ENCODE peak calls at places on chromosome 16, in four cellular contexts. H is ascending aorta, M is breast epithelium, Q is brain microvascular endothelial cell. L is an unnamed sample. For H3K27me3, the result is how much of the 10 kb centered on the place peaks cover.

GRCh38 chr16:78973041-78973440 is 627.5 kb downstream of the MAF start:
- DNase-seq in H (no peak), M (no peak), Q (no peak), L (no peak)

GRCh38 chr16:88387941-88388627 is 5.3 kb downstream of the ZNF469 start:
- DNase-seq in H (no peak), M (peak), Q (no peak), L (no peak)

GRCh38 chr16:57134982-57135381 is 42.6 kb downstream of the CPNE2 start:
- DNase-seq in H (no peak), M (no peak), Q (no peak), L (no peak)

GRCh38 chr16:19359556-19359955 is 58.1 kb upstream of the TMC5 start:
- DNase-seq in H (no peak), M (no peak), Q (no peak), L (no peak)

GRCh38 chr16:56288019-56288418 is 96.7 kb downstream of the GNAO1 start:
- DNase-seq in H (no peak), M (no peak), Q (no peak), L (no peak)

GRCh38 chr16:35689764-35690163 is 2230.4 kb downstream of the TP53TG3F start:
- DNase-seq in H (no peak), M (no peak), Q (no peak), L (no peak)

GRCh38 chr16:16021988-16022682 is 72.7 kb downstream of the ABCC1 start:
- DNase-seq in H (peak), M (peak), Q (peak), L (peak)

GRCh38 chr16:10827691-10828341 is 9.2 kb upstream of the TVP23A start:
- DNase-seq in H (peak), M (peak), Q (peak), L (peak)

GRCh38 chr16:82344157-82344556 is 174.1 kb upstream of the MPHOSPH6 start:
- DNase-seq in H (no peak), M (no peak), Q (no peak), L (no peak)

GRCh38 chr16:874366-875181 is 74.0 kb upstream of the GNG13 start:
- DNase-seq in H (no peak), M (no peak), Q (no peak), L (no peak)

GRCh38 chr16:30757316-30757715 is 4.5 kb downstream of the CFAP119 start:
- DNase-seq in H (no peak), M (no peak), Q (no peak), L (no peak)

GRCh38 chr16:57740423-57741071 is 5.0 kb downstream of the KATNB1 start:
- DNase-seq in H (no peak), M (peak), Q (no peak), L (no peak)

GRCh38 chr16:89325861-89326471 is 108.5 kb downstream of the ZNF778 start:
- DNase-seq in H (no peak), M (no peak), Q (peak), L (peak)

GRCh38 chr16:12147681-12148479 is 171.3 kb downstream of the SNX29 start:
- DNase-seq in H (no peak), M (no peak), Q (no peak), L (no peak)

GRCh38 chr16:81533175-81533507 is 88.5 kb downstream of the CMIP start:
- DNase-seq in H (no peak), M (no peak), Q (no peak), L (no peak)

GRCh38 chr16:86100205-86101134 is 201.5 kb downstream of the IRF8 start:
- DNase-seq in H (no peak), M (no peak), Q (no peak), L (peak)

GRCh38 chr16:11880047-11880446 is 28.7 kb upstream of the RSL1D1 start:
- DNase-seq in H (no peak), M (no peak), Q (no peak), L (no peak)

GRCh38 chr16:11612110-11612981 is 25.6 kb upstream of the LITAF start:
- DNase-seq in H (no peak), M (peak), Q (no peak), L (no peak)

GRCh38 chr16:10103096-10103495 is 79.1 kb downstream of the GRIN2A start:
- DNase-seq in H (no peak), M (no peak), Q (no peak), L (no peak)

GRCh38 chr16:79895917-79896203 is 295.3 kb upstream of the MAF start:
- DNase-seq in H (no peak), M (no peak), Q (no peak), L (no peak)

GRCh38 chr16:8768701-8769100 is 28.7 kb downstream of the TMEM186 start:
- DNase-seq in H (no peak), M (no peak), Q (no peak), L (no peak)

GRCh38 chr16:74563828-74564263 is 43.1 kb downstream of the GLG1 start:
- DNase-seq in H (no peak), M (no peak), Q (peak), L (no peak)

GRCh38 chr16:23941963-23942564 is 106.3 kb downstream of the PRKCB start:
- DNase-seq in H (no peak), M (no peak), Q (no peak), L (no peak)

GRCh38 chr16:78045865-78046581 is 23.7 kb downstream of the CLEC3A start:
- DNase-seq in H (no peak), M (no peak), Q (peak), L (peak)

GRCh38 chr16:30609002-30609927 is 924 bp downstream of the ZNF689 start:
- DNase-seq in H (no peak), M (peak), Q (peak), L (no peak)

GRCh38 chr16:87461466-87461975 is 31.3 kb downstream of the ZCCHC14 start:
- DNase-seq in H (peak), M (peak), Q (no peak), L (no peak)

GRCh38 chr16:12377497-12377896 is 401.0 kb downstream of the SNX29 start:
- DNase-seq in H (no peak), M (no peak), Q (no peak), L (no peak)

GRCh38 chr16:57572978-57573733 is 30.7 kb downstream of the ADGRG5 start:
- DNase-seq in H (no peak), M (no peak), Q (no peak), L (no peak)

GRCh38 chr16:30473231-30474061 is 904 bp downstream of the ITGAL start:
- DNase-seq in H (no peak), M (no peak), Q (no peak), L (no peak)

GRCh38 chr16:88363239-88363891 is 19.4 kb upstream of the ZNF469 start:
- DNase-seq in H (no peak), M (no peak), Q (no peak), L (no peak)

GRCh38 chr16:82855471-82855870 is 228.7 kb downstream of the CDH13 start:
- DNase-seq in H (no peak), M (no peak), Q (no peak), L (no peak)

GRCh38 chr16:19997264-19997663 is 76.4 kb downstream of the GPR139 start:
- DNase-seq in H (no peak), M (no peak), Q (no peak), L (no peak)

GRCh38 chr16:55297910-55298175 is 26.2 kb upstream of the IRX6 start:
- DNase-seq in H (no peak), M (no peak), Q (peak), L (no peak)

GRCh38 chr16:17392127-17392856 is 78.5 kb downstream of the XYLT1 start:
- DNase-seq in H (no peak), M (no peak), Q (no peak), L (no peak)

GRCh38 chr16:71855937-71856662 is 10.3 kb downstream of the ATXN1L start:
- DNase-seq in H (no peak), M (no peak), Q (no peak), L (no peak)

GRCh38 chr16:30095166-30096078 is 591 bp downstream of the YPEL3 start:
- DNase-seq in H (no peak), M (no peak), Q (no peak), L (no peak)

GRCh38 chr16:12390644-12391043 is 413.0 kb downstream of the CPPED1 start:
- DNase-seq in H (no peak), M (no peak), Q (peak), L (no peak)

GRCh38 chr16:4693956-4694663 is 748 bp downstream of the NUDT16L1 start:
- DNase-seq in H (no peak), M (no peak), Q (peak), L (peak)

GRCh38 chr16:64362193-64362592 is 759.7 kb downstream of the CDH11 start:
- DNase-seq in H (no peak), M (no peak), Q (peak), L (no peak)

GRCh38 chr16:89442990-89443726 is 47.2 kb downstream of the ANKRD11 start:
- DNase-seq in H (no peak), M (peak), Q (peak), L (no peak)

GRCh38 chr16:66843191-66843590 is 1.0 kb upstream of the CA7 start:
- DNase-seq in H (no peak), M (no peak), Q (no peak), L (no peak)
- H3K27me3 ChIP-seq in H (under half), M (under half), Q (under half), L (half or more)

GRCh38 chr16:69852815-69853214 is 90.7 kb downstream of the WWP2 start:
- DNase-seq in H (no peak), M (no peak), Q (no peak), L (no peak)

GRCh38 chr16:69855587-69855986 is 93.5 kb downstream of the WWP2 start:
- DNase-seq in H (no peak), M (no peak), Q (no peak), L (no peak)

GRCh38 chr16:69848635-69849545 is 86.8 kb downstream of the WWP2 start:
- DNase-seq in H (peak), M (peak), Q (peak), L (peak)

GRCh38 chr16:69853481-69853880 is 91.3 kb downstream of the WWP2 start:
- DNase-seq in H (no peak), M (no peak), Q (no peak), L (no peak)

DNA sequence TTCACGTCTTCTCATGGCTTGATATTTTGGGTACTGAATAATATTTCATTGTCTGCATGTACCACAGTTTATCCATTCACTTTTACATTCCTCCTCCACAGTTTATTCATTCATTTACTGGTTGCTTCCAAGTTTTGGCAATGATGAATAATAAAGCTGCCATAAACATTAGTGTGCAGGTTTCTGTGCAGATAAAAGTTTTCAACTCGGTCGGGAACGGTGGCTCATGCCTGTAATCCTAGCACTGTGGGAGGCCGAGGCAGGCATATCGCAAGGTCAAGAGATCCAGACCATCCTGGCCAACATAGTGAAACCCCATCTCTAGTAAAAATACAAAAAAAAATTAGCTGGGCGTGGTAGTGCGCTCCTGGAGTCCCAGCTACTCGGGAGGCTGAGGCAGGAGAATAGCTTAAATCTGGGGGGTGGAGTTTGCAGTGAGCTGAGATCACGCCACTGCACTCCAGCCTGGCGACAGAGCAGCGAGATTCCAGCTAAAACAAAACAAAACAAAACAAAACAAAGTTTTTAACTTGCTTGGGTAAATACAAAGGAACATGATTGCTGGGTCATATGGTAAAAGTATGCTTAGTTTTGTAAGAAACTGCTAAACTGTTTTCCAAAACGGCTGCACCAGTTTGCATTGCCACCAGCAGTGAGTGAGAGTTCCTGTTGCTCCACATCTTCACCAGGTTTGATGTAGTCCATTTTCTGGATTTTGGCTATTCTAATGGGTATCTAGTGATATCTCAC is 89.5 kb downstream of the WWP2 start:
- DNase-seq in H (no peak), M (no peak), Q (no peak), L (no peak)
- H3K4me3 ChIP-seq in H (no peak), M (no peak), Q (no peak), L (no peak)

GRCh38 chr16:85066346-85066885 is 38.8 kb downstream of the KIAA0513 start:
- DNase-seq in H (no peak), M (no peak), Q (no peak), L (no peak)

GRCh38 chr16:85062728-85063336 is 35.2 kb downstream of the KIAA0513 start:
- DNase-seq in H (no peak), M (no peak), Q (no peak), L (no peak)

GRCh38 chr16:85062303-85062702 is 34.7 kb downstream of the KIAA0513 start:
- DNase-seq in H (no peak), M (no peak), Q (no peak), L (no peak)

GRCh38 chr16:85065099-85065498 is 37.5 kb downstream of the KIAA0513 start:
- DNase-seq in H (no peak), M (no peak), Q (no peak), L (no peak)

DNA sequence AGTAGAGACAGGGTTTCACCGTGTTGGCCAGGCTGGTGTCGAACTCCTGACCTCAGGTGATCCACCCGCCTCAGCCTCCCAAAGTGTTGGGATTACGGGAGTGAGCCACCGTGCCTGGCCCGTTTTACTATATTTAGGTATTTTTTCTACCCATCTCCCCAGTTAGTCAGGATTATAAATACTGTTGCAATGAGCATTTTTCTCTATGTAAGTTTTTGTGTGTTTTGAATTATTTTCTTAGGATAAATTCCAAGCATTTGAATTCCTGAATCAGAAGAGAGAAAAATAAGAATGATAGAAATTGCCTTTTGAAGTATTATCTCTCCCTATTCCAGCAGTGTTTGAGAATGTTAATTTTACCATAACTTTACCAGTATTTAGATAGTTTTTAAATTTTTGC is 36.6 kb downstream of the KIAA0513 start:
- DNase-seq in H (no peak), M (no peak), Q (no peak), L (no peak)
- H3K27ac ChIP-seq in H (no peak), M (no peak), Q (no peak), L (no peak)

GRCh38 chr16:49458221-49458620 is 84.6 kb downstream of the C16orf78 start:
- DNase-seq in H (no peak), M (no peak), Q (no peak), L (no peak)
- H3K27me3 ChIP-seq in H (under half), M (under half), Q (under half), L (under half)

DNA sequence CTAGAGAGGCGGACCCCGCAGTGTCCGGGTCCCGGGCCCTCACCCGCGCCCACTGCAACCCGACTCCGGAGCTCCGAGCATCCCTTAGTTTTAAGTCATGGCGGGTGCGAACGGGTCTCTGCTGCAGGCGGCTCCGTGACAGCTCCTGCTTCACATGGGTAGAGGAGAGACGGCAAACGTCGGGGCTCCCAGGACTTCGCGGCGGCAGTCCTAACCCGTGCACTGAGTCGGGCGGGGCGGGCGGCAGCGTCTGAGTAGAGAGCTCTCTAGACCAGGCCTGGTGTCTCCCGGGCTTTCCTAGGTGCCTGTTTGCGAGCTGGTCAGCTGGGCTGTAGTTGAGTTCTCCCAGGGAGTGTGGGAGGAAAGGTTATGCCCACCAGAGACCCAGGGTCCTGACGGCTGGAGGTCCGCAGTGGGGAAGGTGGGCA is 345 bp downstream of the TSC2 start:
- DNase-seq in H (no peak), M (no peak), Q (no peak), L (no peak)
- H3K4me3 ChIP-seq in H (peak), M (peak), Q (peak), L (peak)

L was measured in AG04450.